ENCODE peak calls at places on chromosome 13, in eight cellular contexts. O is H9, I is vagina, D is neuronal stem cell, N is psoas muscle, X is lung, E is thyroid gland, M is prostate gland. P is an unnamed sample.
A peak's percentile ranks its signal among the peaks of the same experiment; 100 is the strongest.

GRCh38 chr13:111950697-111951096 is 116.3 kb upstream of the SOX1 start:
- DNase-seq in X (no peak), N (no peak), M (no peak), O (no peak), I (peak; percentile 84), D (no peak), E (no peak), P (no peak)

GRCh38 chr13:104871456-104871855 is 1664.0 kb downstream of the EFNB2 start:
- DNase-seq in N (no peak), M (no peak), I (no peak), D (no peak), X (no peak), E (no peak), O (no peak), P (no peak)

GRCh38 chr13:32951580-32951979 is 64.6 kb upstream of the KL start:
- DNase-seq in O (no peak), X (no peak), I (no peak), D (no peak), M (no peak), E (no peak), N (no peak), P (no peak)

GRCh38 chr13:99431927-99432636 is 69.2 kb upstream of the TM9SF2 start:
- DNase-seq in O (no peak), D (no peak), N (no peak), I (no peak), E (no peak), M (no peak), X (no peak), P (no peak)

GRCh38 chr13:63706751-63707150 is 2291.1 kb upstream of the PCDH20 start:
- DNase-seq in E (no peak), M (no peak), O (no peak), D (no peak), I (no peak), X (no peak), N (no peak), P (no peak)

GRCh38 chr13:87274209-87274819 is 396.9 kb upstream of the SLITRK5 start:
- DNase-seq in O (peak; percentile 36), X (peak; percentile 34), N (no peak), D (peak; percentile 60), E (peak; percentile 12), M (no peak), I (no peak), P (peak; percentile 0)

GRCh38 chr13:107441279-107441678 is 774.1 kb downstream of the LIG4 start:
- DNase-seq in O (no peak), X (no peak), D (no peak), I (no peak), N (no peak), M (no peak), E (no peak), P (no peak)

GRCh38 chr13:63107163-63107935 is 1691.7 kb upstream of the PCDH20 start:
- DNase-seq in I (no peak), E (no peak), M (no peak), N (no peak), X (no peak), D (no peak), O (no peak), P (no peak)

GRCh38 chr13:93843082-93843481 is 616.5 kb downstream of the GPC6 start:
- DNase-seq in E (no peak), D (no peak), N (no peak), M (no peak), X (no peak), I (no peak), O (no peak), P (peak; percentile 6)

GRCh38 chr13:23357349-23357748 is 76.2 kb downstream of the SACS start:
- DNase-seq in E (no peak), X (no peak), N (no peak), M (no peak), I (no peak), O (no peak), D (no peak), P (no peak)

GRCh38 chr13:24911135-24911524 is 147.2 kb downstream of the RNF17 start:
- DNase-seq in I (no peak), O (no peak), M (no peak), X (no peak), N (no peak), D (no peak), E (no peak), P (no peak)

GRCh38 chr13:102707465-102707864 is 12.6 kb upstream of the METTL21C start:
- DNase-seq in M (no peak), D (no peak), E (no peak), X (no peak), O (no peak), I (no peak), N (no peak), P (no peak)

GRCh38 chr13:76000131-76000530 is 364.0 kb downstream of the LMO7 start:
- DNase-seq in N (no peak), I (no peak), M (no peak), E (no peak), X (no peak), D (peak; percentile 9), O (no peak), P (no peak)

GRCh38 chr13:53778937-53779336 is 750.3 kb downstream of the OLFM4 start:
- DNase-seq in N (no peak), O (no peak), D (no peak), X (no peak), E (no peak), I (no peak), M (no peak), P (no peak)

GRCh38 chr13:75934889-75935288 is 298.8 kb downstream of the LMO7 start:
- DNase-seq in O (no peak), X (no peak), I (no peak), E (no peak), D (no peak), M (no peak), N (no peak), P (no peak)

GRCh38 chr13:107788464-107789165 is 426.7 kb downstream of the LIG4 start:
- DNase-seq in N (no peak), E (no peak), M (no peak), O (no peak), X (no peak), I (no peak), D (no peak), P (no peak)

GRCh38 chr13:91291078-91291477 is 56.4 kb upstream of the MIR17HG start:
- DNase-seq in N (no peak), O (no peak), X (no peak), I (no peak), M (no peak), E (no peak), D (no peak), P (no peak)

GRCh38 chr13:65456150-65456912 is 1773.8 kb downstream of the PCDH9 start:
- DNase-seq in I (no peak), N (no peak), M (no peak), E (no peak), O (no peak), D (no peak), X (no peak), P (no peak)

GRCh38 chr13:45909724-45910123 is 58.2 kb upstream of the SIAH3 start:
- DNase-seq in E (peak; percentile 10), D (no peak), X (no peak), M (no peak), N (no peak), O (no peak), I (no peak), P (no peak)

GRCh38 chr13:98598043-98598442 is 21.1 kb upstream of the STK24 start:
- DNase-seq in E (no peak), X (no peak), M (no peak), O (peak; percentile 35), N (no peak), D (no peak), I (no peak), P (no peak)

GRCh38 chr13:41652735-41653361 is 195.5 kb downstream of the RGCC start:
- DNase-seq in I (no peak), N (no peak), D (peak; percentile 12), M (peak; percentile 30), X (no peak), O (no peak), E (no peak), P (no peak)

GRCh38 chr13:35393886-35394285 is 82.6 kb downstream of the MAB21L1 start:
- DNase-seq in X (no peak), O (no peak), E (no peak), I (no peak), N (no peak), D (no peak), M (no peak), P (no peak)

GRCh38 chr13:113023217-113023597 is 54.2 kb downstream of the MCF2L start:
- DNase-seq in M (no peak), I (no peak), D (no peak), O (no peak), N (no peak), E (no peak), X (no peak), P (no peak)
- H3K27ac ChIP-seq in M (peak overlapping the region; percentile 58), I (peak overlapping the region; percentile 44), D (peak overlapping the region; percentile 96), O (no peak overlapping the region), N (no peak overlapping the region), E (no peak overlapping the region), X (peak overlapping the region; percentile 37), P (no peak overlapping the region)

DNA sequence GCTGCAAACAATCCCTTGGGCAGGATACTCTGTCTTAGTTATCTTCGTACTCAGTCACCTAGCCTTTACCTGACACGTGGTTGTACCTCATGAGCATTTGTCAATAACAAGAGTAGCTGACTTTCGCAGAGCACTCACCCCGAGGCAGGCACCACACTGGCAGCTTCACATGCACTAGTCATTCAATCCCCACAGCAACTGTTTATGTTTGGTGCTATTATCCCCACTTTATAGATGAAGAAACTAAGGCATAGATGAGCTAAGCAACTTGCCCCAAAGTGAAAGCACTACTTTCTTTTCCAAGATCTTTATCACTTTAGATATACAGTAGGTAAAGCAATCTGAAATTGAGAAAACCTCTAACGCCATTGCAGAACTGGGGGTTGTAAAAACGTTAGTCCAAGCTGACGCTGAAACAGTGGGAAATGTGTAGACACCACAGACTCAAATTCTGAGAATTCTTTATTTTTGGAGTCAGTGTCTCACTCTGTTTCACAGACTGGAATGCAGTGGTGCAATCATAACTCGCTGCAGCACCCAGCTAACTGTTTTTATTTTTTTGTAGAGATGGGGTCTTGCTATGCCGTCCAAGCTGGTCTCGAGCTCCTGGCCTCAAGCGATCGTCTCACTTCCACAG is 446.0 kb downstream of the FOXO1 start:
- DNase-seq in X (no peak), D (no peak), N (no peak), I (no peak), M (no peak), O (no peak), E (no peak), P (no peak)
- H3K27ac ChIP-seq in X (peak overlapping the region; percentile 35), D (no peak overlapping the region), N (no peak overlapping the region), I (peak overlapping the region; percentile 73), M (peak overlapping the region; percentile 64), O (no peak overlapping the region), E (peak overlapping the region; percentile 66), P (no peak overlapping the region)

GRCh38 chr13:43805681-43806128 is 18.9 kb upstream of the ENOX1 start:
- DNase-seq in E (no peak), O (no peak), I (no peak), N (no peak), M (no peak), X (no peak), D (no peak), P (no peak)
- H3K27ac ChIP-seq in E (no peak overlapping the region), O (no peak overlapping the region), I (no peak overlapping the region), N (no peak overlapping the region), M (no peak overlapping the region), X (no peak overlapping the region), D (no peak overlapping the region), P (no peak overlapping the region)

DNA sequence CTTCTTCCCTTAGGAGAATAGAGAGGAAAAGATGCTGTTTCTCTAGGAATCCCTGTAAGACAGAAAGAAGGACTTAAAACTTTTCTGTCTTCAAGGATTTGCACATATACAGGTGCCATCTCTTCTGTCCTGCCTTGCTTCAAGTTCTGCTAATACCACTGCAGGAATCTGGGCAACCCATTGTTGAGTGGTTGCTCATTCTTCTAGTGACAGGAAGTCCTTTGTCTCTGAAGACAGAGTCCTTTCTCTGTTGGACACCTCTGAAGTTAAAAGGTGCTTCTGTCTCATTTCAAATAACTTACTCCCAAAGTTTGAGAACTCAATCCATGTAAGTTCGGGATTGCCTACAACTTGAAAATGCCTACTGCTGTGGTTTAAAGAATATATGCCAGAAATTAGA is 114.4 kb upstream of the TMTC4 start:
- DNase-seq in M (no peak), O (no peak), N (no peak), I (no peak), D (no peak), E (no peak), X (no peak), P (no peak)
- H3K27ac ChIP-seq in M (no peak overlapping the region), O (no peak overlapping the region), N (no peak overlapping the region), I (no peak overlapping the region), D (peak overlapping the region; percentile 38), E (no peak overlapping the region), X (no peak overlapping the region), P (peak overlapping the region; percentile 20)